ENCODE peak calls at places on chromosomes 1 and 21, in ten cellular contexts. K is GM12891, U is spleen, D is sigmoid colon, M is esophagus muscularis mucosa, X is stomach, E is transverse colon, F is HCT116, A is H1, G is K562. S is an unnamed sample.

GRCh38 chr1:65441464-65441863 is 21.0 kb downstream of the LEPR start:
- DNase-seq in K (no peak), U (no peak), D (no peak), M (no peak), X (no peak), E (no peak), F (no peak), A (no peak), G (no peak), S (no peak)

GRCh38 chr1:154747841-154748766 is 122.0 kb downstream of the KCNN3 start:
- DNase-seq in K (peak), U (no peak), D (peak), M (peak), X (no peak), E (peak), F (no peak), A (no peak), G (no peak), S (peak)

GRCh38 chr1:245255783-245256182 is 101.0 kb downstream of the KIF26B start:
- DNase-seq in K (no peak), U (no peak), D (no peak), M (no peak), X (no peak), E (no peak), F (no peak), A (no peak), G (no peak), S (no peak)

GRCh38 chr1:89843279-89844121 is 22.7 kb downstream of the LRRC8D start:
- DNase-seq in K (peak), U (peak), D (peak), M (peak), X (peak), E (peak), F (no peak), A (no peak), G (no peak), S (peak)

GRCh38 chr21:42480736-42481135 is 15.3 kb downstream of the RSPH1 start:
- DNase-seq in K (no peak), U (no peak), D (no peak), M (no peak), X (no peak), E (no peak), F (no peak), A (no peak), G (no peak), S (no peak)

GRCh38 chr1:160858127-160858909 is 4.4 kb downstream of the CD244 start:
- DNase-seq in K (no peak), U (no peak), D (no peak), M (peak), X (peak), E (peak), F (no peak), A (no peak), G (no peak), S (no peak)

GRCh38 chr1:107669996-107670395 is 295.0 kb downstream of the VAV3 start:
- DNase-seq in K (no peak), U (no peak), D (peak), M (no peak), X (peak), E (peak), F (no peak), A (no peak), G (no peak), S (no peak)

GRCh38 chr1:211859405-211859804 is 28.8 kb upstream of the LPGAT1 start:
- DNase-seq in K (no peak), U (no peak), D (no peak), M (no peak), X (no peak), E (no peak), F (no peak), A (no peak), G (no peak), S (no peak)

GRCh38 chr1:31859044-31859443 is 43.2 kb upstream of the SPOCD1 start:
- DNase-seq in K (no peak), U (no peak), D (no peak), M (no peak), X (no peak), E (no peak), F (no peak), A (no peak), G (no peak), S (no peak)

GRCh38 chr1:223820515-223820858 is 25.3 kb downstream of the TP53BP2 start:
- DNase-seq in K (no peak), U (no peak), D (no peak), M (no peak), X (no peak), E (no peak), F (no peak), A (no peak), G (no peak), S (no peak)

GRCh38 chr1:14111121-14111520 is 411.1 kb downstream of the PRDM2 start:
- DNase-seq in K (no peak), U (no peak), D (no peak), M (no peak), X (no peak), E (no peak), F (no peak), A (no peak), G (no peak), S (no peak)

GRCh38 chr21:35254752-35255138 is 205.6 kb upstream of the RUNX1 start:
- DNase-seq in K (no peak), U (no peak), D (no peak), M (no peak), X (no peak), E (no peak), F (no peak), A (no peak), G (no peak), S (no peak)

GRCh38 chr1:66539491-66539890 is 5.5 kb downstream of the SGIP1 start:
- DNase-seq in K (no peak), U (no peak), D (no peak), M (no peak), X (no peak), E (no peak), F (no peak), A (no peak), G (no peak), S (no peak)

GRCh38 chr1:30700528-30701265 is 22.7 kb downstream of the MATN1 start:
- DNase-seq in K (no peak), U (peak), D (peak), M (no peak), X (no peak), E (peak), F (no peak), A (no peak), G (no peak), S (no peak)

GRCh38 chr1:176694713-176695112 is 231.7 kb downstream of the PAPPA2 start:
- DNase-seq in K (no peak), U (no peak), D (no peak), M (no peak), X (no peak), E (no peak), F (no peak), A (no peak), G (no peak), S (no peak)

GRCh38 chr1:51314974-51315373 is 15.4 kb downstream of the TTC39A start:
- DNase-seq in K (no peak), U (peak), D (no peak), M (no peak), X (peak), E (peak), F (no peak), A (no peak), G (no peak), S (no peak)

GRCh38 chr21:45127937-45128336 is 53.6 kb downstream of the ADARB1 start:
- DNase-seq in K (no peak), U (no peak), D (no peak), M (no peak), X (no peak), E (no peak), F (no peak), A (no peak), G (no peak), S (no peak)

GRCh38 chr1:178151831-178152230 is 57.9 kb downstream of the RASAL2 start:
- DNase-seq in K (no peak), U (no peak), D (no peak), M (no peak), X (no peak), E (no peak), F (no peak), A (no peak), G (no peak), S (no peak)

GRCh38 chr1:46084553-46085448 is 47.6 kb downstream of the PIK3R3 start:
- DNase-seq in K (no peak), U (no peak), D (no peak), M (no peak), X (no peak), E (no peak), F (no peak), A (no peak), G (no peak), S (no peak)

GRCh38 chr1:196393742-196394141 is 214.5 kb downstream of the KCNT2 start:
- DNase-seq in K (no peak), U (no peak), D (peak), M (no peak), X (no peak), E (no peak), F (no peak), A (no peak), G (no peak), S (no peak)

GRCh38 chr1:81760487-81761097 is 40.1 kb upstream of the ADGRL2 start:
- DNase-seq in K (no peak), U (no peak), D (no peak), M (no peak), X (no peak), E (no peak), F (no peak), A (no peak), G (no peak), S (no peak)

GRCh38 chr1:5915587-5916571 is 76.3 kb downstream of the NPHP4 start:
- DNase-seq in K (peak), U (no peak), D (no peak), M (no peak), X (no peak), E (no peak), F (peak), A (no peak), G (peak), S (no peak)

GRCh38 chr1:27572019-27572678 is 31.8 kb downstream of the AHDC1 start:
- DNase-seq in K (no peak), U (no peak), D (peak), M (no peak), X (no peak), E (no peak), F (no peak), A (no peak), G (no peak), S (no peak)

GRCh38 chr1:90402893-90403849 is 313.9 kb downstream of the BARHL2 start:
- DNase-seq in K (no peak), U (no peak), D (no peak), M (no peak), X (peak), E (peak), F (peak), A (peak), G (no peak), S (no peak)

GRCh38 chr1:154445040-154445472 is 39.9 kb downstream of the IL6R start:
- DNase-seq in K (peak), U (no peak), D (no peak), M (no peak), X (no peak), E (no peak), F (no peak), A (no peak), G (no peak), S (peak)

GRCh38 chr21:38953516-38953915 is 147.8 kb downstream of the ETS2 start:
- DNase-seq in K (no peak), U (no peak), D (no peak), M (no peak), X (no peak), E (no peak), F (no peak), A (no peak), G (no peak), S (no peak)

GRCh38 chr1:26833432-26834405 is 7.2 kb downstream of the ZDHHC18 start:
- DNase-seq in K (peak), U (peak), D (no peak), M (no peak), X (peak), E (peak), F (no peak), A (no peak), G (no peak), S (peak)

GRCh38 chr1:228464487-228464983 is 22.6 kb upstream of the RNF187 start:
- DNase-seq in K (peak), U (peak), D (peak), M (peak), X (peak), E (peak), F (no peak), A (no peak), G (no peak), S (peak)

GRCh38 chr1:33654267-33654832 is 181.9 kb downstream of the ZSCAN20 start:
- DNase-seq in K (no peak), U (no peak), D (no peak), M (no peak), X (no peak), E (no peak), F (peak), A (no peak), G (no peak), S (no peak)

GRCh38 chr1:26785611-26786436 is 1.9 kb upstream of the PIGV start:
- DNase-seq in K (no peak), U (no peak), D (no peak), M (no peak), X (no peak), E (peak), F (no peak), A (no peak), G (no peak), S (no peak)

GRCh38 chr1:155011437-155011907 is 8.9 kb downstream of the ZBTB7B start:
- DNase-seq in K (no peak), U (peak), D (no peak), M (no peak), X (no peak), E (no peak), F (no peak), A (no peak), G (no peak), S (no peak)

GRCh38 chr1:241706967-241707366 is 54.9 kb downstream of the WDR64 start:
- DNase-seq in K (no peak), U (no peak), D (no peak), M (no peak), X (no peak), E (no peak), F (peak), A (no peak), G (no peak), S (no peak)

GRCh38 chr1:167059045-167059728 is 31.0 kb downstream of the GPA33 start:
- DNase-seq in K (no peak), U (peak), D (peak), M (peak), X (peak), E (peak), F (peak), A (peak), G (peak), S (no peak)

GRCh38 chr1:238226805-238227204 is 336.1 kb upstream of the ZP4 start:
- DNase-seq in K (no peak), U (no peak), D (no peak), M (no peak), X (no peak), E (no peak), F (no peak), A (no peak), G (no peak), S (no peak)

GRCh38 chr1:93579891-93580290 is 101.7 kb downstream of the BCAR3 start:
- DNase-seq in K (no peak), U (no peak), D (peak), M (no peak), X (peak), E (peak), F (no peak), A (no peak), G (no peak), S (no peak)

GRCh38 chr21:36429672-36430546 is 44.7 kb downstream of the CHAF1B start:
- DNase-seq in K (peak), U (peak), D (peak), M (no peak), X (peak), E (peak), F (peak), A (peak), G (peak), S (peak)

GRCh38 chr21:36427502-36427901 is 42.3 kb downstream of the CHAF1B start:
- DNase-seq in K (no peak), U (no peak), D (no peak), M (no peak), X (no peak), E (no peak), F (no peak), A (no peak), G (no peak), S (no peak)

GRCh38 chr21:36430841-36431240 is 45.6 kb downstream of the CHAF1B start:
- DNase-seq in K (no peak), U (no peak), D (no peak), M (no peak), X (no peak), E (no peak), F (no peak), A (no peak), G (no peak), S (no peak)

GRCh38 chr21:36431252-36431651 is 46.1 kb downstream of the CHAF1B start:
- DNase-seq in K (no peak), U (no peak), D (no peak), M (no peak), X (no peak), E (no peak), F (no peak), A (no peak), G (no peak), S (no peak)

DNA sequence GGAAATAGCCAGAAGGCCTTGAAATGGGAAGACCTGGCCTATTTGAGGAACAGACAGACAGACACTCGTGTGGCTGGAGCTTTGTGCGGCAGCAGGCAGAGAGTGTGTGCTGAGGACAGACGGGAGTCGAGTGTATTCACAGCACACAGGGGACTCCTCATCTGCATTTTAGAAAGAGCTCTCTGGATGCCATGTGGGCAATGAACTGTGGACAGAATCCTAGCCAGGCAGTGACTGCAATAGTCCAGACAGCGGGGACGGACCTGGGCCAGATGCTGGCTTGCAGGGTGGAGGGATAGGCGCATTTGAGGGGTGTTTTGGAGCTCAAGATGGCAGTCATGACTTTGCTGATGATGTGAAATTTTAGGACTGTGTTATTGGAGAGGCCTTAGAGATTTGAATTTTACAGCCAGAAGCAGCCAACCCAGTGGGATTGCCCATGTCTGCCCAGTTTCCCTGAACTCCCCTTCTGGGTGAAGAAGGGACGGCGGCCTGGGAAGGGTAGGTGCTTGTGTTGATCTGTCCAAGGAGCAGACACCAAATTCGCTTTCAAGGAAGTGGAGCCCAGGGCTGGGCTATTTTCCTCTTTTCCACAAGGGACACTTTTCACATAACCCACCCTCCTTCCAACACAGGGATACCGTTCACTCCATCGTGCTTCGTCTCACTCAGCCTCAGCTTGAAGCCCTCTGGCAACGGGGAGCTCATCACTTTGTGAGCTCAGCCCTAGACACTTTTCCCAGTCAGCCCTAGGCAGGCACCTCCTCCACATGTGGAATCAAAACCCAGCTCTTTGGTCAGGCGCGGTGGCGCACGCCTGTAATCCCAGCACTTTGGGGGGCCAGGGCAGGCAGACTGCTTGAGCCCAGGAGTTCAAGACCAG is 43.8 kb downstream of the CHAF1B start:
- DNase-seq in K (no peak), U (no peak), D (no peak), M (no peak), X (no peak), E (no peak), F (no peak), A (no peak), G (no peak), S (no peak)
- TF ChIP-seq POLR2AphosphoS5 in K (no peak), U (no peak), D (no peak), M (no peak), X (no peak), E (no peak), F (no peak), A (no peak), G (no peak), S (no peak)

GRCh38 chr1:201288765-201289164 is 5.5 kb downstream of the PKP1 start:
- DNase-seq in K (no peak), U (peak), D (peak), M (no peak), X (no peak), E (no peak), F (no peak), A (no peak), G (no peak), S (no peak)

GRCh38 chr1:201285846-201286245 is 2.5 kb downstream of the PKP1 start:
- DNase-seq in K (no peak), U (peak), D (peak), M (no peak), X (no peak), E (no peak), F (no peak), A (no peak), G (no peak), S (no peak)

GRCh38 chr1:201286445-201286844 is 3.1 kb downstream of the PKP1 start:
- DNase-seq in K (no peak), U (peak), D (peak), M (no peak), X (no peak), E (no peak), F (no peak), A (no peak), G (no peak), S (no peak)

GRCh38 chr1:201290551-201290950 is 7.2 kb downstream of the PKP1 start:
- DNase-seq in K (no peak), U (peak), D (peak), M (no peak), X (no peak), E (no peak), F (no peak), A (no peak), G (no peak), S (no peak)

DNA sequence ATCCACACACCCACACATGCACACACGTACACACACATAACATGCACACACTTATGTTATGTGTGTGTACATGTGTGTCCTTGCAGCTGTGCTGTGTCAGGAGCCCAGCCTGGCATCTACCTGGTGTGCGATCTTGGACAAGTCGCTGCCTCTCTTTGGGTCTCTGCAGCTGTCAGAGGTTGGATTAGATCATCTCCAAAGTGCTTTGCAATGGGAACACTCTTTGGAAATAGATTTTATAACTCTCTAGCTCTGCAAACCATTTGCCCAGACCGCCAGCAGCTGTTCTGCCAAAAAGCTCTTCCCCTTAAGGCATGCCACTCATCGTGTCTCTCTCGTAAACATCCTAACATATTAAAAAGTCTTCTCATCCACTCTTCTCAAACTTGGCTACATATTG is 4.7 kb downstream of the PKP1 start:
- DNase-seq in K (no peak), U (peak), D (peak), M (no peak), X (no peak), E (no peak), F (no peak), A (no peak), G (no peak), S (no peak)
- TF ChIP-seq POLR2A in K (no peak), U (no peak), D (no peak), M (no peak), X (no peak), E (no peak), F (no peak), A (no peak), G (no peak), S (no peak)

DNA sequence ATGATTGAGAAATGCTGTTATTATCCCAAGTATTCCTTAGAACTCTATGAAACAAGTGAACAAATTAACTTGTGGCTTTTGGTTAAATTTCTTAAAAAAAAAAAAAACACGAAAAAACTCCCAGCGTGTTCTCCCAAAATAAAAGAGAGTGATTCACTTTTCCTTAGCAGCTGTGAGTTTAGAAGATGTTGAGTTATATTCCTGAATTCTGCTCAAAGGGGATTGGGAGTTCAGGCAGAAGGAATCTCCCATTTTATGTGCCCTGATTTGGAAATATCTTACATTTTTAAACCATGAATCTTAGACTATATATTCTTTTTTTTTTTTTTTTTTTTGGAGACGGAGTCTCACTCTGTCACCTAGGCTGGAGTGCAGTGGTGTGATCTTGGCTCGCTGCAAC is 34.3 kb downstream of the SMG7 start:
- DNase-seq in K (no peak), U (no peak), D (no peak), M (no peak), X (no peak), E (no peak), F (no peak), A (no peak), G (no peak), S (no peak)
- TF ChIP-seq POLR2AphosphoS5 in K (no peak), U (no peak), D (no peak), M (no peak), X (no peak), E (no peak), F (no peak), A (no peak), G (no peak), S (no peak)

GRCh38 chr21:33080376-33080775 is 10.4 kb downstream of the OLIG1 start:
- DNase-seq in K (no peak), U (no peak), D (no peak), M (no peak), X (no peak), E (no peak), F (no peak), A (no peak), G (no peak), S (no peak)
- TF ChIP-seq POLR2A in K (no peak), U (no peak), D (no peak), M (no peak), X (no peak), E (no peak), F (no peak), A (no peak), G (no peak), S (no peak)

GRCh38 chr1:217009376-217009775 is 286.1 kb upstream of the ESRRG start:
- DNase-seq in K (no peak), U (no peak), D (no peak), M (no peak), X (no peak), E (peak), F (no peak), A (no peak), G (no peak), S (no peak)
- TF ChIP-seq POLR2AphosphoS5 in K (no peak), U (no peak), D (no peak), M (no peak), X (no peak), E (no peak), F (no peak), A (no peak), G (no peak), S (no peak)

S was measured in GM12892.